ENCODE peak calls at places on chromosomes 13 and 19, in eight cellular contexts. E, C, I, Y, V, R, N and K are unnamed samples.

GRCh38 chr13:87042946-87043345 is 628.2 kb upstream of the SLITRK5 start:
- DNase-seq in E (no peak), C (no peak), I (no peak), Y (no peak), V (no peak), R (no peak), N (no peak), K (no peak)

GRCh38 chr19:41701401-41702075 is 6.9 kb upstream of the CEACAM5 start:
- DNase-seq in E (no peak), C (peak; percentile 58), I (peak; percentile 52), Y (no peak), V (peak; percentile 70), R (no peak), N (peak; percentile 31), K (no peak)

GRCh38 chr19:29665215-29665825 is at the start of gene PLEKHF1:
- DNase-seq in E (no peak), C (peak; percentile 98), I (peak; percentile 95), Y (peak; percentile 86), V (peak; percentile 94), R (peak; percentile 98), N (peak; percentile 94), K (peak; percentile 89)

GRCh38 chr19:34180709-34181108 is 8.4 kb downstream of the LSM14A start:
- DNase-seq in E (no peak), C (no peak), I (no peak), Y (no peak), V (no peak), R (peak; percentile 13), N (no peak), K (no peak)

GRCh38 chr13:33185853-33186252 is 99.7 kb downstream of the STARD13 start:
- DNase-seq in E (no peak), C (no peak), I (no peak), Y (no peak), V (no peak), R (no peak), N (no peak), K (no peak)

GRCh38 chr13:52158629-52159158 is 703 bp downstream of the NEK3 start:
- DNase-seq in E (no peak), C (no peak), I (peak; percentile 67), Y (no peak), V (peak; percentile 54), R (peak; percentile 58), N (no peak), K (no peak)

GRCh38 chr13:69935043-69935442 is 172.6 kb upstream of the ATXN8OS start:
- DNase-seq in E (no peak), C (no peak), I (no peak), Y (no peak), V (no peak), R (peak; percentile 9), N (no peak), K (no peak)

GRCh38 chr19:32603961-32604360 is 23.0 kb downstream of the PDCD5 start:
- DNase-seq in E (no peak), C (no peak), I (no peak), Y (no peak), V (no peak), R (no peak), N (no peak), K (no peak)

GRCh38 chr19:49657493-49658138 is 8.0 kb downstream of the IRF3 start:
- DNase-seq in E (no peak), C (no peak), I (no peak), Y (no peak), V (no peak), R (no peak), N (no peak), K (no peak)

GRCh38 chr19:49656456-49657109 is 9.1 kb downstream of the IRF3 start:
- DNase-seq in E (no peak), C (no peak), I (no peak), Y (no peak), V (no peak), R (no peak), N (no peak), K (no peak)

GRCh38 chr19:49654581-49654980 is 11.1 kb downstream of the IRF3 start:
- DNase-seq in E (no peak), C (no peak), I (no peak), Y (no peak), V (no peak), R (no peak), N (no peak), K (no peak)

GRCh38 chr19:49658139-49658517 is 7.5 kb downstream of the IRF3 start:
- DNase-seq in E (no peak), C (no peak), I (no peak), Y (no peak), V (no peak), R (no peak), N (no peak), K (no peak)

DNA sequence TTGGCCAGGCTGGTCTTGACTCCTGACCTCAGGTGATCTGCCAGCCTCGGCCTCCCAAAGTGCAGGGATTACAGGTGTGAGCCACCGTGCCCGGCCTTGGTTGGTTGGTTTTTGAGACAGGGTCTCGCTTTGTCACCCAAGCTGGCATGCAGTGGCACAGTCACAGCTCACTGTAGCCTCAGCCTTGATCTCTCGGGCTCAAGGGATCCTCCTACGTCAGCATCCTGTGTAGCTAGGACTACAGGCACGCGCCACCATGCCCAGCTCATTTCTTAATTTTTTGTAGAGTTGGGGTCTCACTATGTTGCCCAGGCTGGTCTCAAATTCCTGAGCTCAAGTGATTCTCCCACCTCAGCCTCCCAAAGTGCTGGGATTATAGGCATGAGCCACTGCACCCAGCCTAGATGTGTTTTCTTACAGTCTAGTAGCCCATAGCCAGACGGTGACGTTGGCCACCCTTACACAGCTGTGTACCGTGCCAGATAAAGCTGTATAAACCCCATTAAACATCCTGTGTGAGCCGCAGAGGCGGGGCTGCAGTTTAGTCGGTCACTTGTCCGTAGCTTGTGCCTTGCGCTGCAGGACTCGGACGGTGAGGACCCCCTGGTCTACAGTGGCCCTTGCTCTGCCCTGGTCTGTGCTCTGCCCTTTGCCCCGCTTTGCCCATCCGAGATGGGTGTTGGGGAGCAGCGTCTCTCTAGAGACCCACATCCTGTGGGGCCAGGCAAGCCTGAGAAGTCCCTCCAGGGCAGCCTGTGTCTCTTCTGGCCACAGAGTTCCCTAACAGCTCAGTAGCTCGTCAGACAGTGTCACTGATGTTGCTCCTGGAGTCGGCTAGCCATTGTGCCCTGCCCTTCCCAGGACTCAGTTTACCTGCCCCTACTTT is 9.8 kb downstream of the IRF3 start:
- DNase-seq in E (no peak), C (no peak), I (no peak), Y (no peak), V (no peak), R (no peak), N (no peak), K (no peak)
- TF ChIP-seq EP300 in E (no peak), C (no peak), I (no peak), Y (no peak), V (no peak), R (no peak), N (no peak), K (no peak)

DNA sequence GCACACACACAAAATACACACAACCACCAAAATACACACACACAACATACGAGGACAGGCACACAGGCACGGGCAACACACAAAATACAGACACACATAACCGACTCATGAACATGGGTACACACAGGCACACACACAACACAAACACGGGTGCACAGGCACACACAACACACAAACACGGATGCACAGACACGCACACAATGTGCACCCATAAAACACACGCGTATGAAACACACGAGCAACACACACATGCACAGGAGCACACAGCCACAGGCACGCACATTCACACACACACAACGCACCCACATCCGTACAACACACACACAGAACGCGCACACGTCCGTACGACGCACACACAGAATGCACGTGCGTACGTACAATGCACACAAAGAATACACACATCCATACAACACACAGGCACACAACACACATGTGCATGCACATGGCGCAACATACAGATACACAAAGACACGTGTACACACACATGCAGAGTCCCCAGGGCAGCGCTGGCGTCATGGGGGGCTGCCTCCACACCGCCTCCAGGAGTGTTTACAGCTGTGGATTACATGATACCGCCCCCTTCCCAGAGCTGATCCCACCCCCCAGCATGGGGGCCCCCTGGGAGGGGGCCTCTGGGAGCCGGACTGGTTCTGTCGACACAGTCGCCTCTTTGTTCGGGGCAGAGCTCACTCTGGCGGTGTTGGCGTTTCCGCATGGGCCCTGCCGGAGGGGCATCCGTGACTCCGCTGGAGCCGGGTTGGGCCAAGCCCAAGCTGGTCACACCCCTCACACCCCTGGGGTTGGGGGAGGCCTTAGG is 2.9 kb downstream of the SBNO2 start:
- DNase-seq in E (no peak), C (no peak), I (no peak), Y (no peak), V (no peak), R (no peak), N (no peak), K (peak; percentile 60)
- H3K4me3 ChIP-seq in E (no peak overlapping the region), C (no peak overlapping the region), I (no peak overlapping the region), Y (peak overlapping the region; percentile 97), V (no peak overlapping the region), R (no peak overlapping the region), N (peak overlapping the region; percentile 74), K (no peak overlapping the region)

DNA sequence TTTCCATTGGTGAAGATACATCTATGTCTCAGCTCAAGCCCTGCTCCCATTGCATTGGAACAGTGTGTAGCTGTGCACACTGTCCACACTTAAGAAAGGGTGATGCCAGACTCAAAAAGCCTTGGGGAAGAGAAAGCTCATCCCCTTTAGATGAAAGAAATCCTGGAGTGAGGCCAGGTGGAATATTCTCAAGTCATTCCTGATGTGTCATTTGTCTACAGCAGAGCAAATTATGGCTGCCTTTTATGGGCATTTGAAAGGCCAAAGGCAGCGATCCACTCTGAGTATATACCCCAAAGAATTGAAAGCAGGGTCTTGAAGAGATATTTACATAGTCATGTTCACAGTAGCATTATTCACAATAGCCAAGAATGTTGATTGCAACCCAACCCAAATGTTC is 214.7 kb downstream of the KCNRG start:
- DNase-seq in E (no peak), C (no peak), I (no peak), Y (no peak), V (no peak), R (no peak), N (no peak), K (no peak)
- H3K27ac ChIP-seq in E (no peak overlapping the region), C (no peak overlapping the region), I (no peak overlapping the region), Y (no peak overlapping the region), V (no peak overlapping the region), R (no peak overlapping the region), N (no peak overlapping the region), K (no peak overlapping the region)

GRCh38 chr13:49399801-49400472 is 43.9 kb downstream of the CAB39L start:
- DNase-seq in E (no peak), C (no peak), I (no peak), Y (no peak), V (no peak), R (no peak), N (no peak), K (no peak)

GRCh38 chr13:49403966-49404365 is 39.9 kb downstream of the CAB39L start:
- DNase-seq in E (no peak), C (no peak), I (no peak), Y (no peak), V (no peak), R (no peak), N (no peak), K (no peak)

GRCh38 chr13:49395416-49396277 is 48.2 kb downstream of the CAB39L start:
- DNase-seq in E (no peak), C (no peak), I (peak; percentile 71), Y (no peak), V (no peak), R (no peak), N (no peak), K (no peak)

GRCh38 chr13:49404621-49405020 is 39.2 kb downstream of the CAB39L start:
- DNase-seq in E (no peak), C (no peak), I (no peak), Y (no peak), V (no peak), R (no peak), N (no peak), K (no peak)

DNA sequence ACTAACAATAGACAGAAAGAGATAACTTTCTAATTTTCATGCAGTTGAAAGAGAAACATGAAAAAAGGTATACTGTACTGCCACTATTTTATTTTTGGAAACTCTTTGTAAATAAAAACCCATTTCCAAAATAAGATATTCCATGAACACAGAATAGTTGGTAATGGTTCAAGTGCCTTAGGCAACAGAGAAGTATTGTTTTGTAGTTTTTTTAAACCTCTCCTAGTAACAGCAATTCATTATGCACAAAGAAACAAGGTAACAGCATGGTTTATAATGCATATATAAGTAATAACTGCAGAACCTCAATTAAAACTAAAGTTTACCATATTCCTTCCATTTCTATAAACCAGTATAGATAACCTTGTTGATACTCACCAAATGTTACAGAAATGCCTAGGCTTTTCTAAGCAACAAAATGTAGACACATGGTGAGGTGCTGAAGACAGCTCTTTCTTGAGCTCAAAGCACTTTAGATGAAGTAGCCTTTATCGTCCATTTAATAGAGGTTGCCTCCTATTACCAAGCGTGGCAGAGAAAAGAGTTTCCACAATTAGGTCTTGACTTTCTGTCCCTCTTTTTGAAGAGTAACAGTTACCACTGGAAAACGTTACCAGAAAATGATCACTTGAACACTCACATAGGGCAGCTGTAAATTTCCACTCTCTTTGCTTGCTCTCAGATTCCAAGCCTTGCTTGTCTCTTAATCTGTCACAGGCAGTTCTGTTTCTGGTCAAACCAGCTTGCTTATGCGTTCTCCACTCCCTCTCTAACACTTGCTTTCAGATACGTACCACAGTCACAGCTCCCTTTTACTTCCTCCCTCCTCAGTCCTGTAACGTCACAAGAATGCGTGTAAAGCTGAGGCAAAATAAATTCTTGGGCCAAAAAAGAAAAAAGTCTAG is 42.9 kb downstream of the CAB39L start:
- DNase-seq in E (no peak), C (no peak), I (peak; percentile 80), Y (no peak), V (peak; percentile 22), R (peak; percentile 5), N (peak; percentile 45), K (no peak)
- TF ChIP-seq EP300 in E (no peak), C (no peak), I (peak; percentile 72), Y (peak; percentile 95), V (no peak), R (no peak), N (no peak), K (no peak)